ENCODE peak calls at places on chromosome 7, in five cellular contexts. H is K562, D is GM12878, R is H1, B is HepG2. N is an unnamed sample.
A peak's percentile ranks its signal among the peaks of the same experiment; 100 is the strongest.

GRCh38 chr7:106681815-106682495 is 21.0 kb upstream of the CCDC71L start:
- DNase-seq in R (no peak), H (no peak), B (no peak), D (no peak), N (no peak)

GRCh38 chr7:17971392-17971791 is 31.1 kb upstream of the SNX13 start:
- DNase-seq in B (no peak), H (no peak), D (no peak), R (no peak), N (no peak)

GRCh38 chr7:97200043-97200442 is 82.5 kb downstream of the SDHAF3 start:
- DNase-seq in R (no peak), B (no peak), H (no peak), D (no peak), N (no peak)

GRCh38 chr7:931871-932650 is 22.4 kb downstream of the ADAP1 start:
- DNase-seq in H (no peak), B (no peak), R (no peak), D (no peak), N (no peak)

GRCh38 chr7:151517601-151518104 is 2.0 kb downstream of the RHEB start:
- DNase-seq in H (no peak), R (no peak), B (no peak), D (no peak), N (no peak)

GRCh38 chr7:45157653-45158401 is at the start of gene RAMP3:
- DNase-seq in B (no peak), R (peak; percentile 67), D (no peak), H (no peak), N (no peak)

GRCh38 chr7:72504057-72504456 is 91.9 kb upstream of the CALN1 start:
- DNase-seq in H (no peak), B (peak; percentile 31), R (no peak), D (no peak), N (no peak)

GRCh38 chr7:55432937-55433784 is 68.0 kb downstream of the LANCL2 start:
- DNase-seq in B (peak; percentile 50), D (no peak), H (peak; percentile 32), R (no peak), N (peak; percentile 40)

GRCh38 chr7:44195901-44196300 is 4.9 kb upstream of the YKT6 start:
- DNase-seq in D (no peak), R (no peak), B (no peak), H (no peak), N (no peak)

GRCh38 chr7:92343719-92344118 is 97.9 kb downstream of the ANKIB1 start:
- DNase-seq in D (no peak), B (no peak), R (no peak), H (no peak), N (no peak)

GRCh38 chr7:134613623-134614347 is 32.9 kb upstream of the BPGM start:
- DNase-seq in B (no peak), H (no peak), D (no peak), R (no peak), N (no peak)

GRCh38 chr7:23438171-23438570 is 32.1 kb downstream of the IGF2BP3 start:
- DNase-seq in D (no peak), B (no peak), H (no peak), R (no peak), N (no peak)

GRCh38 chr7:47253650-47254080 is 328.2 kb downstream of the TNS3 start:
- DNase-seq in D (no peak), R (peak; percentile 51), H (peak; percentile 38), B (no peak), N (peak; percentile 21)

GRCh38 chr7:82897500-82897899 is 265.2 kb downstream of the PCLO start:
- DNase-seq in D (no peak), B (no peak), H (no peak), R (no peak), N (no peak)

GRCh38 chr7:97006146-97006950 is 995 bp downstream of the DLX6 start:
- DNase-seq in B (peak; percentile 72), D (no peak), H (no peak), R (peak; percentile 85), N (no peak)

GRCh38 chr7:25025218-25025671 is 45.3 kb upstream of the OSBPL3 start:
- DNase-seq in B (peak; percentile 96), R (no peak), H (no peak), D (no peak), N (no peak)

GRCh38 chr7:45712872-45713668 is 138.9 kb downstream of the ADCY1 start:
- DNase-seq in H (no peak), R (no peak), B (no peak), D (no peak), N (no peak)

GRCh38 chr7:140639366-140640053 is 1.1 kb downstream of the DENND2A start:
- DNase-seq in B (no peak), R (no peak), D (no peak), H (no peak), N (no peak)

GRCh38 chr7:117283371-117283770 is 39.5 kb downstream of the WNT2 start:
- DNase-seq in B (no peak), D (no peak), R (no peak), H (no peak), N (no peak)

GRCh38 chr7:115102738-115103137 is 180.8 kb downstream of the MDFIC start:
- DNase-seq in B (no peak), R (no peak), D (no peak), H (no peak), N (no peak)

GRCh38 chr7:65980478-65981250 is 1.3 kb downstream of the GUSB start:
- DNase-seq in H (peak; percentile 78), R (no peak), D (peak; percentile 59), B (no peak), N (no peak)

GRCh38 chr7:26419198-26419597 is 127.5 kb downstream of the SNX10 start:
- DNase-seq in H (no peak), D (no peak), R (no peak), B (no peak), N (no peak)

GRCh38 chr7:100353685-100354330 is 4.1 kb upstream of the PILRB start:
- DNase-seq in D (no peak), R (no peak), H (no peak), B (no peak), N (no peak)

GRCh38 chr7:7920481-7920880 is 48.1 kb upstream of the GLCCI1 start:
- DNase-seq in H (no peak), B (no peak), D (peak; percentile 76), R (no peak), N (no peak)

GRCh38 chr7:44145419-44145968 is 4.4 kb upstream of the MYL7 start:
- DNase-seq in D (no peak), H (no peak), R (peak; percentile 68), B (no peak), N (no peak)

GRCh38 chr7:105621617-105622016 is 40.3 kb upstream of the EFCAB10 start:
- DNase-seq in D (no peak), B (no peak), R (no peak), H (no peak), N (no peak)

GRCh38 chr7:151665363-151665762 is 145.7 kb upstream of the RHEB start:
- DNase-seq in D (no peak), B (no peak), R (no peak), H (no peak), N (no peak)

GRCh38 chr7:159191236-159191635 is 46.6 kb upstream of the VIPR2 start:
- DNase-seq in B (no peak), H (no peak), D (no peak), R (no peak), N (no peak)
- H3K9me3 ChIP-seq in B (no peaks in the 10 kb centered on the region), H (peaks cover 8% of the 10 kb centered on the region), D (no peaks in the 10 kb centered on the region), R (peaks cover 28% of the 10 kb centered on the region), N (no peaks in the 10 kb centered on the region)

GRCh38 chr7:50308301-50309129 is 4.0 kb downstream of the IKZF1 start:
- DNase-seq in R (no peak), B (no peak), H (no peak), D (no peak), N (no peak)
- TF ChIP-seq SRF in R (no peak), B (no peak), H (peak; percentile 36), D (no peak), N (no peak)

DNA sequence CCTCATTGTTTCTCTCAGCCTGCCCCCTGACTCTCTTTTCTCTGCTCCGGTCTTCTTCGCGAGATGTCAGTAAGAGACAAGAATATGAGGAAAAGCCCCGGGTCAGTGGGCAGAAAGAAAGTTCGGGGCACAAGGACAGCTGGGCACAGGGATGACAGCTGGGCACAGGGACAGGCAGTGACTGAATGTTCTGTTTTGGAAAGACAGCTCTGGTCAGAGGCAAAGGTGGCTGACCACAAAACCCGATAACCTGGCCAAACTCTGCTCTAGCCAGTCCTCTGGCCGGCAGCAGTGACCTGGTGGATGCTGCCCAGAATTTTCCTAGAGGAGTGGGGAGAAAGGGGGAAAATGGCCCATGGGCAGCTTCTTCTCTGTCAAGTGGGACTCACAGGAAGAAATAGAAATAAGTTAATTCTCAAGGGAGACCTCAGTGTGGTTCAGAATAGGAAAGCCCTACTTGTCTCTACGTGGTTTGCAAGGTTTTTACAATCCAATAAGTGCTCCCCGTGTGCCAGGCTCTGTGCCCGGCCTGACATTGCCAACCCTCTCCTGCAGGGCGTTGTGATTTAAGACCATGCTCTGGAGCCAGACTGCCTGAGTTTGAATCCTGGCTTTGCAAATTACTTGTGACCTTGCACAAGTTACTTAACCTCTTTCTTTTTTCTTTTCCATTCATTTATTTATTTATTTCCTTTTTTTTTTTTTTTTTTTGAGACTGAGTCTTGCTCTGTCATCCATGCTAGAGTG is 110.6 kb upstream of the ZNF716 start:
- DNase-seq in H (no peak), B (no peak), R (no peak), D (no peak), N (no peak)
- H3K9me3 ChIP-seq in H (no peaks in the 10 kb centered on the region), B (peaks cover 97% of the 10 kb centered on the region), R (peaks cover 62% of the 10 kb centered on the region), D (no peaks in the 10 kb centered on the region), N (peaks cover 10% of the 10 kb centered on the region)

GRCh38 chr7:156041398-156041797 is 229.1 kb upstream of the SHH start:
- DNase-seq in R (no peak), H (no peak), B (no peak), D (no peak), N (no peak)

GRCh38 chr7:156036153-156036552 is 223.9 kb upstream of the SHH start:
- DNase-seq in H (no peak), R (no peak), B (no peak), D (no peak), N (no peak)

GRCh38 chr7:156039194-156039593 is 226.9 kb upstream of the SHH start:
- DNase-seq in H (no peak), B (no peak), R (no peak), D (no peak), N (no peak)

GRCh38 chr7:156039971-156040677 is 227.9 kb upstream of the SHH start:
- DNase-seq in B (no peak), H (no peak), D (no peak), R (no peak), N (no peak)

GRCh38 chr7:156038345-156038744 is 226.1 kb upstream of the SHH start:
- DNase-seq in R (no peak), B (no peak), H (no peak), D (no peak), N (no peak)
- TF ChIP-seq SRF in R (no peak), B (no peak), H (no peak), D (no peak), N (no peak)

GRCh38 chr7:132685301-132685700 is 109.0 kb upstream of the PLXNA4 start:
- DNase-seq in H (no peak), R (no peak), B (no peak), D (no peak), N (no peak)
- H3K9me3 ChIP-seq in H (no peaks in the 10 kb centered on the region), R (no peaks in the 10 kb centered on the region), B (no peaks in the 10 kb centered on the region), D (no peaks in the 10 kb centered on the region), N (no peaks in the 10 kb centered on the region)

GRCh38 chr7:156765901-156766656 is 125.5 kb downstream of the RNF32 start:
- DNase-seq in D (no peak), B (no peak), R (no peak), H (no peak), N (no peak)
- TF ChIP-seq SRF in D (no peak), B (no peak), R (no peak), H (peak; percentile 88), N (no peak)